ENCODE peak calls at places on chromosomes 6 and 20, in ten cellular contexts. O, C, H, W, M, Q, Z, T, P and V are unnamed samples.
A peak's percentile ranks its signal among the peaks of the same experiment; 100 is the strongest.

GRCh38 chr6:5537132-5537531 is 275.8 kb downstream of the FARS2 start:
- DNase-seq in O (no peak), C (no peak), H (no peak), W (no peak), M (no peak), Q (no peak), Z (no peak), T (no peak), P (no peak), V (no peak)

GRCh38 chr20:34472246-34472925 is 43.8 kb upstream of the DYNLRB1 start:
- DNase-seq in O (no peak), C (no peak), H (no peak), W (no peak), M (no peak), Q (no peak), Z (no peak), T (peak; percentile 74), P (no peak), V (no peak)

GRCh38 chr20:23257848-23258746 is 92.5 kb upstream of the NXT1 start:
- DNase-seq in O (peak; percentile 70), C (no peak), H (peak; percentile 48), W (peak; percentile 86), M (no peak), Q (no peak), Z (peak; percentile 80), T (peak; percentile 95), P (no peak), V (peak; percentile 79)

GRCh38 chr6:2505624-2506023 is 245.1 kb downstream of the MYLK4 start:
- DNase-seq in O (no peak), C (no peak), H (no peak), W (no peak), M (no peak), Q (no peak), Z (no peak), T (no peak), P (no peak), V (no peak)

GRCh38 chr6:41056768-41057490 is 3.9 kb downstream of the APOBEC2 start:
- DNase-seq in O (no peak), C (no peak), H (no peak), W (no peak), M (no peak), Q (no peak), Z (no peak), T (no peak), P (no peak), V (no peak)

GRCh38 chr6:157714153-157714490 is 108.9 kb upstream of the SNX9 start:
- DNase-seq in O (no peak), C (no peak), H (no peak), W (no peak), M (no peak), Q (no peak), Z (no peak), T (peak; percentile 72), P (no peak), V (no peak)

GRCh38 chr6:146890644-146891434 is 292.1 kb downstream of the ADGB start:
- DNase-seq in O (no peak), C (peak; percentile 45), H (no peak), W (no peak), M (no peak), Q (no peak), Z (no peak), T (peak; percentile 18), P (no peak), V (no peak)

GRCh38 chr20:21147593-21147992 is 21.7 kb downstream of the KIZ start:
- DNase-seq in O (no peak), C (no peak), H (no peak), W (no peak), M (no peak), Q (no peak), Z (peak; percentile 29), T (no peak), P (no peak), V (no peak)

GRCh38 chr6:11851405-11851804 is 72.8 kb upstream of the ADTRP start:
- DNase-seq in O (no peak), C (no peak), H (no peak), W (no peak), M (no peak), Q (no peak), Z (peak; percentile 70), T (peak; percentile 63), P (no peak), V (peak; percentile 69)

GRCh38 chr6:132937466-132937906 is 123.1 kb downstream of the RPS12 start:
- DNase-seq in O (peak; percentile 71), C (peak; percentile 45), H (peak; percentile 57), W (peak; percentile 74), M (no peak), Q (no peak), Z (no peak), T (peak; percentile 31), P (peak; percentile 50), V (peak; percentile 38)

GRCh38 chr20:63957690-63958441 is 1.6 kb upstream of the UCKL1 start:
- DNase-seq in O (no peak), C (no peak), H (peak; percentile 77), W (peak; percentile 72), M (no peak), Q (no peak), Z (no peak), T (no peak), P (no peak), V (peak; percentile 76)

GRCh38 chr6:2891768-2892170 is 11.3 kb downstream of the SERPINB9 start:
- DNase-seq in O (no peak), C (no peak), H (no peak), W (no peak), M (no peak), Q (no peak), Z (no peak), T (no peak), P (peak; percentile 75), V (no peak)

GRCh38 chr6:45474376-45474775 is 96.6 kb upstream of the SUPT3H start:
- DNase-seq in O (no peak), C (no peak), H (no peak), W (no peak), M (no peak), Q (no peak), Z (no peak), T (no peak), P (no peak), V (no peak)